ENCODE peak calls at places on chromosomes 11 and 22, in six cellular contexts. Q, H, X, C, T and I are unnamed samples.
A peak's percentile ranks its signal among the peaks of the same experiment; 100 is the strongest.

GRCh38 chr22:37207981-37208380 is 4.3 kb downstream of the SSTR3 start:
- DNase-seq in Q (no peak), T (peak; percentile 67), C (no peak), X (peak; percentile 9), H (no peak), I (no peak)

GRCh38 chr11:14449302-14449714 is 50.3 kb downstream of the COPB1 start:
- DNase-seq in T (no peak), X (no peak), C (no peak), H (no peak), Q (no peak), I (no peak)

GRCh38 chr11:46694095-46694494 is 6.3 kb downstream of the ARHGAP1 start:
- DNase-seq in X (no peak), C (no peak), H (no peak), T (no peak), Q (no peak), I (peak; percentile 78)

GRCh38 chr11:2289350-2289749 is 12.4 kb downstream of the C11orf21 start:
- DNase-seq in C (no peak), T (no peak), X (no peak), Q (no peak), H (no peak), I (no peak)

GRCh38 chr11:7595951-7596350 is 77.3 kb downstream of the CYB5R2 start:
- DNase-seq in C (no peak), X (no peak), H (no peak), T (no peak), Q (no peak), I (no peak)

GRCh38 chr11:11709447-11710239 is 87.8 kb upstream of the GALNT18 start:
- DNase-seq in T (no peak), C (no peak), X (no peak), Q (no peak), H (no peak), I (no peak)

GRCh38 chr22:24460418-24461089 is 33.2 kb downstream of the ADORA2A start:
- DNase-seq in C (no peak), X (no peak), Q (no peak), H (peak; percentile 30), T (no peak), I (no peak)

GRCh38 chr11:132220464-132220863 is 850.0 kb downstream of the NTM start:
- DNase-seq in T (no peak), X (no peak), Q (no peak), H (peak; percentile 93), C (no peak), I (no peak)

GRCh38 chr22:39325392-39325932 is 6.0 kb upstream of the RPL3 start:
- DNase-seq in Q (no peak), H (no peak), C (no peak), X (no peak), T (no peak), I (no peak)

GRCh38 chr22:35559354-35560005 is 18.8 kb downstream of the RASD2 start:
- DNase-seq in X (no peak), Q (no peak), H (peak; percentile 66), C (no peak), T (no peak), I (no peak)

GRCh38 chr11:49208006-49208721 is at the start of gene FOLH1:
- DNase-seq in H (no peak), X (peak; percentile 51), Q (peak; percentile 34), T (no peak), C (no peak), I (peak; percentile 6)

GRCh38 chr22:22879675-22880029 is 8.0 kb upstream of the IGLL5 start:
- DNase-seq in X (no peak), H (no peak), Q (no peak), T (no peak), C (no peak), I (no peak)

GRCh38 chr11:100068116-100068515 is 619.0 kb upstream of the ARHGAP42 start:
- DNase-seq in X (no peak), H (no peak), T (no peak), C (no peak), Q (no peak), I (no peak)

GRCh38 chr11:14300661-14301304 is 58.2 kb downstream of the RRAS2 start:
- DNase-seq in C (peak; percentile 48), Q (peak; percentile 45), H (peak; percentile 68), T (peak; percentile 39), X (no peak), I (peak; percentile 29)

GRCh38 chr22:29351042-29351441 is 35.5 kb upstream of the RASL10A start:
- DNase-seq in C (no peak), T (no peak), Q (no peak), X (peak; percentile 13), H (no peak), I (no peak)

GRCh38 chr11:106482920-106483761 is 405.7 kb downstream of the AASDHPPT start:
- DNase-seq in T (no peak), X (no peak), C (no peak), H (peak; percentile 92), Q (no peak), I (no peak)

GRCh38 chr11:28877366-28877765 is 769.2 kb downstream of the METTL15 start:
- DNase-seq in C (no peak), X (no peak), T (no peak), H (no peak), Q (no peak), I (no peak)

GRCh38 chr11:10809373-10810199 is 860 bp upstream of the EIF4G2 start:
- DNase-seq in H (peak; percentile 85), Q (no peak), X (no peak), C (peak; percentile 37), T (no peak), I (peak; percentile 44)

GRCh38 chr11:22536036-22536435 is 89.6 kb downstream of the FANCF start:
- DNase-seq in C (no peak), T (no peak), Q (no peak), X (no peak), H (peak; percentile 72), I (no peak)

GRCh38 chr11:20865161-20865560 is 195.8 kb downstream of the NELL1 start:
- DNase-seq in H (no peak), C (no peak), Q (no peak), T (no peak), X (no peak), I (no peak)

GRCh38 chr11:75717608-75718403 is at the start of gene MOGAT2:
- DNase-seq in T (no peak), X (no peak), C (no peak), H (no peak), Q (no peak), I (no peak)

GRCh38 chr11:19827399-19828135 is 114.9 kb downstream of the NAV2 start:
- DNase-seq in C (no peak), H (no peak), X (no peak), Q (no peak), T (no peak), I (peak; percentile 30)

GRCh38 chr11:130260735-130261134 is 54.0 kb downstream of the ZBTB44 start:
- DNase-seq in T (no peak), C (no peak), H (no peak), X (no peak), Q (no peak), I (no peak)

GRCh38 chr11:43723617-43724016 is 43.1 kb downstream of the HSD17B12 start:
- DNase-seq in C (no peak), T (no peak), Q (no peak), X (no peak), H (no peak), I (no peak)

GRCh38 chr11:94938399-94939055 is 34.8 kb downstream of the CWC15 start:
- DNase-seq in C (no peak), T (no peak), H (peak; percentile 92), Q (peak; percentile 21), X (peak; percentile 57), I (no peak)

GRCh38 chr22:19492504-19493174 is 12.9 kb downstream of the CDC45 start:
- DNase-seq in C (peak; percentile 78), X (no peak), T (no peak), Q (no peak), H (no peak), I (no peak)

GRCh38 chr22:19494001-19494560 is 14.4 kb downstream of the CDC45 start:
- DNase-seq in Q (no peak), C (no peak), T (no peak), H (no peak), X (no peak), I (no peak)

GRCh38 chr22:19488285-19488684 is 8.6 kb downstream of the CDC45 start:
- DNase-seq in Q (no peak), H (no peak), X (no peak), C (no peak), T (no peak), I (no peak)

GRCh38 chr22:19488884-19489843 is 9.4 kb downstream of the CDC45 start:
- DNase-seq in T (no peak), H (no peak), X (no peak), C (peak; percentile 84), Q (no peak), I (no peak)

GRCh38 chr22:19490628-19491230 is 11.0 kb downstream of the CDC45 start:
- DNase-seq in X (no peak), Q (no peak), H (no peak), C (no peak), T (no peak), I (no peak)
- H3K36me3 ChIP-seq in X (no peaks in the 10 kb centered on the region), Q (no peaks in the 10 kb centered on the region), H (peaks cover 1% of the 10 kb centered on the region), C (peaks cover 94% of the 10 kb centered on the region), T (no peaks in the 10 kb centered on the region), I (peaks cover 75% of the 10 kb centered on the region)

GRCh38 chr11:91394718-91395414 is 829.8 kb upstream of the FAT3 start:
- DNase-seq in H (no peak), C (no peak), T (no peak), Q (no peak), X (no peak), I (no peak)

GRCh38 chr11:91396243-91397133 is 828.1 kb upstream of the FAT3 start:
- DNase-seq in T (no peak), C (no peak), Q (no peak), H (peak; percentile 51), X (no peak), I (no peak)

GRCh38 chr11:91394073-91394717 is 830.4 kb upstream of the FAT3 start:
- DNase-seq in H (no peak), X (no peak), Q (no peak), C (no peak), T (no peak), I (no peak)

DNA sequence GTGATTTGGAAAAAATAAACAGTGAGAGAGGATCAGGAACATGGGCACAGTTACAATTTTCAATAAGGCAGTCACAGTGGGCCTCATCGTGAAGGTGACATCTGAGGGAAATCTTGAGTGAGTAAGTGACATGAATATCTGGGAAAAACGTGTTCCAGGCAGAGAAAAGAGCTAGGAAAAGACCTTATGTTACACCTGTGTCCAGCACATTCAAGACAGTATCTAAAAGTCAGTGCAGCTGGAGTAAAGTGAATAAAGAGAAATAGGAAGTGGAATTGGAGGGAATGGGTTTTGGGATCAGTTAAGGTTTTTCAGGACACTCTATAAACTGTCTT is 827.5 kb upstream of the FAT3 start:
- DNase-seq in X (no peak), H (no peak), Q (no peak), C (no peak), T (no peak), I (no peak)
- H3K27ac ChIP-seq in X (no peak overlapping the region), H (no peak overlapping the region), Q (no peak overlapping the region), C (no peak overlapping the region), T (no peak overlapping the region), I (no peak overlapping the region)

GRCh38 chr11:67483901-67484665 is 1.3 kb downstream of the AIP start:
- DNase-seq in T (peak; percentile 85), C (no peak), X (no peak), Q (no peak), H (no peak), I (no peak)
- H3K4me3 ChIP-seq in T (peak overlapping the region; percentile 96), C (peak overlapping the region; percentile 49), X (peak overlapping the region; percentile 65), Q (no peak overlapping the region), H (no peak overlapping the region), I (peak overlapping the region; percentile 74)

GRCh38 chr22:17845790-17846189 is 71.5 kb upstream of the BID start:
- DNase-seq in X (no peak), Q (no peak), C (no peak), H (peak; percentile 37), T (no peak), I (no peak)
- H3K36me3 ChIP-seq in X (peaks cover 14% of the 10 kb centered on the region), Q (no peaks in the 10 kb centered on the region), C (peaks cover 2% of the 10 kb centered on the region), H (no peaks in the 10 kb centered on the region), T (no peaks in the 10 kb centered on the region), I (no peaks in the 10 kb centered on the region)